ENCODE peak calls at places on chromosome 19, in four cellular contexts. Z, X, V and U are unnamed samples.

GRCh38 chr19:44774614-44775013 is 3.1 kb upstream of the CBLC start:
- DNase-seq in X (no peak), Z (no peak), V (no peak), U (no peak)

GRCh38 chr19:39342647-39343305 is 555 bp downstream of the SAMD4B start:
- DNase-seq in X (no peak), Z (peak), V (peak), U (peak)

GRCh38 chr19:35214766-35215422 is 13.6 kb downstream of the FAM187B start:
- DNase-seq in Z (no peak), X (no peak), V (no peak), U (no peak)

GRCh38 chr19:38917516-38917915 is 5.5 kb upstream of the CCER2 start:
- DNase-seq in Z (no peak), X (no peak), V (no peak), U (no peak)

GRCh38 chr19:43984687-43985000 is 656 bp downstream of the ZNF155 start:
- DNase-seq in X (no peak), Z (no peak), V (peak), U (no peak)

GRCh38 chr19:55301459-55302331 is 17.9 kb downstream of the BRSK1 start:
- DNase-seq in X (peak), V (peak), Z (peak), U (peak)

GRCh38 chr19:48631254-48631653 is 5.9 kb downstream of the DBP start:
- DNase-seq in Z (no peak), V (no peak), X (no peak), U (no peak)

GRCh38 chr19:49475191-49475932 is 1.3 kb downstream of the FLT3LG start:
- DNase-seq in Z (no peak), V (peak), X (no peak), U (no peak)

GRCh38 chr19:18304496-18305312 is 18.2 kb downstream of the LSM4 start:
- DNase-seq in X (no peak), Z (peak), V (peak), U (peak)

GRCh38 chr19:39498262-39499081 is at the start of gene DLL3:
- DNase-seq in X (peak), V (no peak), Z (peak), U (no peak)

GRCh38 chr19:50409347-50409746 is 9.4 kb upstream of the SPIB start:
- DNase-seq in V (no peak), Z (no peak), X (no peak), U (no peak)

GRCh38 chr19:14540741-14541525 is 11.5 kb downstream of the TECR start:
- DNase-seq in V (no peak), X (no peak), Z (no peak), U (no peak)

GRCh38 chr19:45087531-45087930 is 5.4 kb upstream of the PPP1R37 start:
- DNase-seq in X (no peak), V (no peak), Z (no peak), U (no peak)

GRCh38 chr19:55080121-55080914 is 4.6 kb downstream of the EPS8L1 start:
- DNase-seq in Z (peak), X (peak), V (peak), U (peak)

GRCh38 chr19:19554074-19555023 is 16.3 kb downstream of the CILP2 start:
- DNase-seq in X (no peak), Z (peak), V (peak), U (no peak)

GRCh38 chr19:6677924-6678689 is 8.1 kb upstream of the TNFSF14 start:
- DNase-seq in Z (no peak), X (no peak), V (peak), U (no peak)

GRCh38 chr19:58262922-58263296 is 15.8 kb upstream of the ZNF8 start:
- DNase-seq in Z (no peak), X (no peak), V (no peak), U (no peak)

GRCh38 chr19:4456843-4457653 is 546 bp downstream of the UBXN6 start:
- DNase-seq in V (peak), X (no peak), Z (peak), U (no peak)

GRCh38 chr19:277131-277530 is 14.1 kb downstream of the PLPP2 start:
- DNase-seq in Z (no peak), X (no peak), V (no peak), U (no peak)

GRCh38 chr19:46863818-46864629 is 3.2 kb downstream of the ARHGAP35 start:
- DNase-seq in Z (peak), V (peak), X (peak), U (peak)

GRCh38 chr19:33905937-33906577 is 109.4 kb downstream of the KCTD15 start:
- DNase-seq in X (no peak), Z (peak), V (peak), U (peak)

GRCh38 chr19:18157465-18158063 is 4.6 kb downstream of the PIK3R2 start:
- DNase-seq in Z (no peak), V (no peak), X (peak), U (peak)

GRCh38 chr19:32219881-32220552 is 125.4 kb upstream of the ZNF507 start:
- DNase-seq in Z (no peak), X (no peak), V (no peak), U (no peak)

GRCh38 chr19:35228177-35228930 is at the start of gene FAM187B:
- DNase-seq in V (no peak), X (no peak), Z (no peak), U (no peak)